ENCODE peak calls at places on chromosomes 6 and 20, in ten cellular contexts. Q, B, S, R, H, V, I, F, W and J are unnamed samples.

GRCh38 chr6:106005013-106005412 is 81.1 kb upstream of the PRDM1 start:
- DNase-seq in H (no peak), S (no peak), R (no peak), V (no peak), I (no peak), W (no peak), F (no peak), Q (no peak), B (no peak), J (no peak)

GRCh38 chr6:43665376-43665775 is 20.5 kb downstream of the RSPH9 start:
- DNase-seq in S (no peak), H (no peak), F (no peak), V (no peak), W (no peak), I (no peak), R (no peak), Q (no peak), B (no peak), J (no peak)

GRCh38 chr6:150865043-150865405 is 478 bp upstream of the MTHFD1L start:
- DNase-seq in R (no peak), B (peak), Q (no peak), W (no peak), S (no peak), I (no peak), F (no peak), H (no peak), V (no peak), J (no peak)

GRCh38 chr6:145875496-145876244 is 61.1 kb upstream of the FBXO30 start:
- DNase-seq in B (peak), S (no peak), F (no peak), W (no peak), R (no peak), I (no peak), H (no peak), V (no peak), Q (no peak), J (no peak)

GRCh38 chr6:30664994-30665767 is 7.6 kb downstream of the DHX16 start:
- DNase-seq in V (no peak), F (no peak), I (no peak), H (no peak), S (no peak), R (no peak), Q (no peak), W (no peak), B (no peak), J (no peak)

GRCh38 chr6:150354754-150355571 is 13.8 kb upstream of the IYD start:
- DNase-seq in I (no peak), R (no peak), W (no peak), H (no peak), V (no peak), B (peak), F (no peak), S (peak), Q (no peak), J (peak)

GRCh38 chr20:18496740-18497592 is at the start of gene RBBP9:
- DNase-seq in R (peak), S (peak), I (peak), Q (peak), V (peak), W (peak), H (peak), F (peak), B (peak), J (peak)

GRCh38 chr20:830011-830521 is 3.4 kb upstream of the FAM110A start:
- DNase-seq in R (no peak), S (peak), W (no peak), V (no peak), B (peak), H (no peak), I (peak), F (no peak), Q (no peak), J (no peak)

GRCh38 chr6:27726620-27727023 is 185.6 kb downstream of the OR2B2 start:
- DNase-seq in S (peak), W (no peak), R (no peak), I (no peak), H (no peak), V (no peak), Q (no peak), B (no peak), F (no peak), J (no peak)

GRCh38 chr20:49319204-49319809 is 41.5 kb upstream of the ZNFX1 start:
- DNase-seq in S (no peak), V (no peak), F (no peak), W (no peak), R (no peak), I (no peak), Q (no peak), H (no peak), B (no peak), J (no peak)

GRCh38 chr6:86744048-86744447 is 193.3 kb upstream of the HTR1E start:
- DNase-seq in S (no peak), F (no peak), W (no peak), H (no peak), R (no peak), Q (no peak), I (no peak), B (no peak), V (no peak), J (no peak)

GRCh38 chr6:75402296-75402695 is 91.3 kb downstream of the FILIP1 start:
- DNase-seq in Q (no peak), S (peak), R (no peak), F (no peak), I (peak), B (no peak), H (no peak), W (no peak), V (no peak), J (peak)

GRCh38 chr20:58839474-58839874 is 11.2 kb downstream of the GNAS-AS1 start:
- DNase-seq in I (no peak), V (peak), R (peak), B (peak), F (peak), Q (no peak), W (no peak), H (no peak), S (no peak), J (no peak)

GRCh38 chr20:46222521-46223007 is 85.7 kb downstream of the CDH22 start:
- DNase-seq in R (peak), I (no peak), F (no peak), S (no peak), V (no peak), B (peak), H (peak), W (no peak), Q (no peak), J (peak)

GRCh38 chr6:22583230-22583629 is 13.9 kb downstream of the HDGFL1 start:
- DNase-seq in I (no peak), V (no peak), F (no peak), Q (no peak), S (no peak), W (no peak), R (no peak), H (no peak), B (no peak), J (no peak)

GRCh38 chr6:166800110-166800509 is 156.2 kb downstream of the RNASET2 start:
- DNase-seq in Q (no peak), W (no peak), V (no peak), R (no peak), H (no peak), S (no peak), I (no peak), B (no peak), F (no peak), J (no peak)

GRCh38 chr6:16759181-16759645 is 2.0 kb downstream of the ATXN1 start:
- DNase-seq in V (no peak), F (no peak), I (no peak), B (no peak), S (no peak), W (no peak), R (no peak), Q (no peak), H (no peak), J (no peak)
- H3K27ac ChIP-seq in V (peak), F (peak), I (peak), B (peak), S (peak), W (peak), R (peak), Q (peak), H (peak), J (peak)

GRCh38 chr6:156824142-156824541 is 47.0 kb downstream of the ARID1B start:
- DNase-seq in I (no peak), W (no peak), B (no peak), Q (no peak), S (no peak), R (no peak), V (no peak), F (no peak), H (no peak), J (no peak)

GRCh38 chr6:156821707-156822106 is 44.5 kb downstream of the ARID1B start:
- DNase-seq in W (no peak), B (no peak), F (no peak), R (no peak), Q (no peak), I (no peak), S (no peak), V (no peak), H (no peak), J (no peak)

GRCh38 chr6:156822747-156823206 is 45.6 kb downstream of the ARID1B start:
- DNase-seq in I (no peak), W (no peak), B (no peak), H (no peak), R (peak), Q (no peak), F (no peak), S (no peak), V (no peak), J (no peak)

GRCh38 chr6:156816505-156816904 is 39.3 kb downstream of the ARID1B start:
- DNase-seq in I (no peak), F (no peak), S (no peak), R (no peak), Q (no peak), B (peak), W (no peak), H (peak), V (no peak), J (no peak)

DNA sequence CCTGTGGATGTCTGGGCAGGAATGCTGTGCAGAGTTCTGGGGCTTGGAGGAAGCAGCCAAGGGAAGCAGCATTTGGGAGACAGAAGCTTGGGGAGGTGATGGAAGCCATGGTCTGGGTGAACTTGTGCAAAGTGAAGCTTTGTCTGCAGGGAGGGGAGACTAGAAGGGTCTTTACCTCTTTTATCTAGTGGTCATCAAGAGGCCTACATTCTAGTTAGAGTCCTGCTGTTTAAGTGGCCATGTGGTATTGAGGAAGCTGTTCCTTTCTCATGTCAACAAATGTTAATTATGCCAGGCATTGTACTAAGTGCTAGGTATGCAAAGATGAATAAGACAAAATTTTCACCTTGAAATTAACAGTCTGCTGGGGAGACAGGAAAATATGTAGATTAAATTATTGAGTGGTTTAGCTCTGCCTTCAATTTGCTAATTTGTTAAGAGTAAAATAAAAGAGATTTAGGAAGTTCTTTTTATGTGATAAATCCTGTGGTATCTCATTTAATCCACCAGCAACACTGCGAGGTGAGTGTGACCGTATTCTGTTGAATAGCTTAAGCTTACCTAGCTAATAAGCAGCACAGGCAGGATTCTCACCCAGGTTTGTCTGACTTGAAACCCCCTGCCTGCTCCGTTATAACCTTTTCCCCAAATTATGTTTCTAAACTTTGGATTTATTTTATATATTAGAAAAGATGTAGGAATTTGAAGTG is 43.1 kb downstream of the ARID1B start:
- DNase-seq in H (no peak), F (no peak), S (no peak), I (no peak), R (no peak), B (no peak), Q (no peak), W (no peak), V (no peak), J (no peak)
- H3K27ac ChIP-seq in H (peak), F (no peak), S (no peak), I (no peak), R (no peak), B (no peak), Q (no peak), W (no peak), V (no peak), J (no peak)

GRCh38 chr6:133787122-133787521 is 101.8 kb upstream of the TCF21 start:
- DNase-seq in W (no peak), S (no peak), H (no peak), R (no peak), F (no peak), V (no peak), I (no peak), Q (no peak), B (no peak), J (no peak)
- H3K27ac ChIP-seq in W (no peak), S (no peak), H (no peak), R (no peak), F (no peak), V (no peak), I (no peak), Q (no peak), B (no peak), J (no peak)

GRCh38 chr6:108616544-108616943 is 55.8 kb downstream of the FOXO3 start:
- DNase-seq in R (no peak), F (no peak), Q (no peak), B (peak), I (no peak), H (no peak), S (no peak), V (no peak), W (no peak), J (no peak)
- H3K27ac ChIP-seq in R (no peak), F (no peak), Q (no peak), B (no peak), I (peak), H (no peak), S (no peak), V (peak), W (peak), J (peak)

GRCh38 chr20:34538671-34539123 is 19.8 kb upstream of the MAP1LC3A start:
- DNase-seq in B (peak), F (peak), S (peak), W (no peak), I (no peak), Q (no peak), R (peak), H (peak), V (peak), J (peak)
- H3K27ac ChIP-seq in B (peak), F (no peak), S (no peak), W (no peak), I (no peak), Q (peak), R (peak), H (no peak), V (no peak), J (no peak)

DNA sequence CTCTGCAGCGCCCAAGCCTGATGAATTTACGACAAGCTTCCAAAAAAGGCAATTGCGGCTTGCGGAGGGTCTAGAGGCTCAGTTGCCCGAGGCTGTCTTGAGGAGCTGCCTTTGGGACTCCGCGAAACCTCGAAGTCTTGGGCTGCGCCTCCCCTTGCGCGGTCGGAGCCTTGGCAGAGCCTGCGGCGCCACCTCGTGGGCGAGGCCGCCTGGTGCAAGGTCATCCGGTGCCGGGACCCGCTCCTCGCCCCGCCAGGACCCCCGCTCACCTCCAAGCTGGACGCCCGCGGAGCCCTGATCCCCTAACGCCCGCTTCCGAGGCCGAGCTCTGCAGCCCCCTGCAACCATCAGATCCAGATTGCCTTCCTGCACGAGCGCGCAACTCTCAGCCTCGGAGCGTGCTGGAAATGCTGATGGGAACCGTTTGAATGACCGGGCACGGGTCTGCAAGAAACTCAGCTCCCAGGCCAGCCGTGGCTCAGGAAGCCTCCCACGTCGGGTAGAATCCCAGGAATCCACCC is 14.9 kb upstream of the FAM210B start:
- DNase-seq in V (peak), S (peak), H (peak), R (peak), F (peak), Q (no peak), W (no peak), I (no peak), B (peak), J (peak)
- H3K27ac ChIP-seq in V (no peak), S (no peak), H (no peak), R (no peak), F (no peak), Q (no peak), W (no peak), I (no peak), B (no peak), J (no peak)